ENCODE peak calls at places on chromosomes 6 and 20, in seven cellular contexts. One of them, this sample, is unnamed. For H3K9me3, the result is how much of the 10 kb centered on the place peaks cover.

GRCh38 chr6:168026925-168027324 is 29.5 kb downstream of the KIF25 start:
- DNase-seq in PC-3: no peak
- DNase-seq in CD8-positive, alpha-beta memory T cell: no peak
- DNase-seq in Karpas-422: no peak
- DNase-seq in naive thymus-derived CD4-positive, alpha-beta T cell: no peak
- DNase-seq in astrocyte: no peak
- DNase-seq in H1: no peak
- DNase-seq in this sample: no peak

GRCh38 chr6:108312604-108313003 is 17.8 kb downstream of the AFG1L start:
- DNase-seq in naive thymus-derived CD4-positive, alpha-beta T cell: no peak
- DNase-seq in Karpas-422: no peak
- DNase-seq in PC-3: no peak
- DNase-seq in CD8-positive, alpha-beta memory T cell: no peak
- DNase-seq in H1: no peak
- DNase-seq in astrocyte: no peak
- DNase-seq in this sample: no peak

GRCh38 chr6:75791881-75792280 is 42.8 kb downstream of the MYO6 start:
- DNase-seq in astrocyte: no peak
- DNase-seq in CD8-positive, alpha-beta memory T cell: no peak
- DNase-seq in PC-3: peak
- DNase-seq in naive thymus-derived CD4-positive, alpha-beta T cell: no peak
- DNase-seq in H1: no peak
- DNase-seq in Karpas-422: no peak
- DNase-seq in this sample: no peak

GRCh38 chr6:225121-225721 is 67.1 kb upstream of the DUSP22 start:
- DNase-seq in naive thymus-derived CD4-positive, alpha-beta T cell: no peak
- DNase-seq in astrocyte: no peak
- DNase-seq in CD8-positive, alpha-beta memory T cell: peak
- DNase-seq in PC-3: peak
- DNase-seq in H1: no peak
- DNase-seq in Karpas-422: no peak
- DNase-seq in this sample: no peak

GRCh38 chr20:9220874-9221547 is 152.1 kb downstream of the PLCB4 start:
- DNase-seq in astrocyte: peak
- DNase-seq in H1: no peak
- DNase-seq in naive thymus-derived CD4-positive, alpha-beta T cell: no peak
- DNase-seq in CD8-positive, alpha-beta memory T cell: no peak
- DNase-seq in Karpas-422: no peak
- DNase-seq in PC-3: no peak
- DNase-seq in this sample: no peak

GRCh38 chr20:35312348-35312747 is 20.1 kb upstream of the FAM83C start:
- DNase-seq in naive thymus-derived CD4-positive, alpha-beta T cell: no peak
- DNase-seq in PC-3: peak
- DNase-seq in astrocyte: peak
- DNase-seq in CD8-positive, alpha-beta memory T cell: no peak
- DNase-seq in Karpas-422: no peak
- DNase-seq in H1: no peak
- DNase-seq in this sample: no peak

GRCh38 chr20:9609892-9610502 is 95.6 kb downstream of the LAMP5 start:
- DNase-seq in CD8-positive, alpha-beta memory T cell: no peak
- DNase-seq in PC-3: peak
- DNase-seq in astrocyte: peak
- DNase-seq in H1: peak
- DNase-seq in naive thymus-derived CD4-positive, alpha-beta T cell: no peak
- DNase-seq in Karpas-422: peak
- DNase-seq in this sample: no peak

GRCh38 chr6:40755046-40755681 is 168.0 kb upstream of the LRFN2 start:
- DNase-seq in naive thymus-derived CD4-positive, alpha-beta T cell: no peak
- DNase-seq in H1: no peak
- DNase-seq in Karpas-422: no peak
- DNase-seq in CD8-positive, alpha-beta memory T cell: no peak
- DNase-seq in PC-3: no peak
- DNase-seq in astrocyte: peak
- DNase-seq in this sample: no peak

GRCh38 chr20:19205999-19206398 is 6.4 kb upstream of the SLC24A3 start:
- DNase-seq in naive thymus-derived CD4-positive, alpha-beta T cell: peak
- DNase-seq in Karpas-422: peak
- DNase-seq in H1: no peak
- DNase-seq in astrocyte: peak
- DNase-seq in CD8-positive, alpha-beta memory T cell: peak
- DNase-seq in PC-3: peak
- DNase-seq in this sample: no peak

GRCh38 chr6:71123051-71123450 is 165.6 kb upstream of the OGFRL1 start:
- DNase-seq in naive thymus-derived CD4-positive, alpha-beta T cell: no peak
- DNase-seq in PC-3: no peak
- DNase-seq in astrocyte: peak
- DNase-seq in H1: no peak
- DNase-seq in Karpas-422: no peak
- DNase-seq in CD8-positive, alpha-beta memory T cell: no peak
- DNase-seq in this sample: no peak
- H3K9me3 ChIP-seq in naive thymus-derived CD4-positive, alpha-beta T cell: under half
- H3K9me3 ChIP-seq in PC-3: under half
- H3K9me3 ChIP-seq in astrocyte: under half
- H3K9me3 ChIP-seq in H1: under half
- H3K9me3 ChIP-seq in Karpas-422: under half
- H3K9me3 ChIP-seq in CD8-positive, alpha-beta memory T cell: under half
- H3K9me3 ChIP-seq in this sample: under half

GRCh38 chr6:56693246-56693607 is 50.5 kb upstream of the DST start:
- DNase-seq in PC-3: peak
- DNase-seq in CD8-positive, alpha-beta memory T cell: no peak
- DNase-seq in naive thymus-derived CD4-positive, alpha-beta T cell: no peak
- DNase-seq in Karpas-422: no peak
- DNase-seq in astrocyte: peak
- DNase-seq in H1: no peak
- DNase-seq in this sample: no peak
- H3K4me3 ChIP-seq in PC-3: peak
- H3K4me3 ChIP-seq in CD8-positive, alpha-beta memory T cell: no peak
- H3K4me3 ChIP-seq in naive thymus-derived CD4-positive, alpha-beta T cell: no peak
- H3K4me3 ChIP-seq in Karpas-422: no peak
- H3K4me3 ChIP-seq in astrocyte: peak
- H3K4me3 ChIP-seq in H1: no peak
- H3K4me3 ChIP-seq in this sample: no peak

GRCh38 chr6:148653138-148653776 is 93.6 kb upstream of the UST start:
- DNase-seq in CD8-positive, alpha-beta memory T cell: no peak
- DNase-seq in H1: no peak
- DNase-seq in astrocyte: peak
- DNase-seq in naive thymus-derived CD4-positive, alpha-beta T cell: no peak
- DNase-seq in PC-3: peak
- DNase-seq in Karpas-422: no peak
- DNase-seq in this sample: no peak

GRCh38 chr6:148657053-148657452 is 89.8 kb upstream of the UST start:
- DNase-seq in PC-3: peak
- DNase-seq in H1: no peak
- DNase-seq in naive thymus-derived CD4-positive, alpha-beta T cell: no peak
- DNase-seq in Karpas-422: no peak
- DNase-seq in astrocyte: peak
- DNase-seq in CD8-positive, alpha-beta memory T cell: no peak
- DNase-seq in this sample: no peak

GRCh38 chr6:148658701-148659100 is 88.1 kb upstream of the UST start:
- DNase-seq in naive thymus-derived CD4-positive, alpha-beta T cell: no peak
- DNase-seq in H1: no peak
- DNase-seq in Karpas-422: no peak
- DNase-seq in CD8-positive, alpha-beta memory T cell: no peak
- DNase-seq in PC-3: no peak
- DNase-seq in astrocyte: no peak
- DNase-seq in this sample: no peak
- H3K9me3 ChIP-seq in naive thymus-derived CD4-positive, alpha-beta T cell: under half
- H3K9me3 ChIP-seq in H1: under half
- H3K9me3 ChIP-seq in Karpas-422: under half
- H3K9me3 ChIP-seq in CD8-positive, alpha-beta memory T cell: under half
- H3K9me3 ChIP-seq in PC-3: under half
- H3K9me3 ChIP-seq in astrocyte: under half
- H3K9me3 ChIP-seq in this sample: under half

DNA sequence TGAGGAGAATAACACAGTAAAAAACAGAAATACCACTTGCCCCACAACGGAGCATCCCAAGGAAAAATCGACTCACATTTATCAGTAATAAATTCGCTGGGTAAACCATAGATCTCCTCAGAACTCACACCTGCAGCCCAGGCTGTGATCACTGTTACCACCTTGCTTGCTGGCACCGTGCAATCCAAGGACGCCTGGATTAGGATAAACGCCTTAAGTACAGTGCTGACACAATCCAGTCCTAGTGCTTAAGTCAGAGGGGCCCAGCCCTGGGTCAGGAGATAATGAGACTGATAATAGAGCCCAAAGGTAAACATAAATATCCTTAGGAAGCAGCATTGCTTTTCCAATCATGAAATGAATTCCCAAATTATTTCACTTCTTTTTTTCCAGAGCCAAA is 62.5 kb downstream of the EPB41L2 start:
- DNase-seq in naive thymus-derived CD4-positive, alpha-beta T cell: no peak
- DNase-seq in astrocyte: no peak
- DNase-seq in H1: no peak
- DNase-seq in CD8-positive, alpha-beta memory T cell: no peak
- DNase-seq in Karpas-422: no peak
- DNase-seq in PC-3: no peak
- DNase-seq in this sample: no peak
- H3K4me3 ChIP-seq in naive thymus-derived CD4-positive, alpha-beta T cell: no peak
- H3K4me3 ChIP-seq in astrocyte: no peak
- H3K4me3 ChIP-seq in H1: no peak
- H3K4me3 ChIP-seq in CD8-positive, alpha-beta memory T cell: no peak
- H3K4me3 ChIP-seq in Karpas-422: no peak
- H3K4me3 ChIP-seq in PC-3: no peak
- H3K4me3 ChIP-seq in this sample: no peak

GRCh38 chr6:22722913-22723312 is 153.5 kb downstream of the HDGFL1 start:
- DNase-seq in Karpas-422: no peak
- DNase-seq in astrocyte: no peak
- DNase-seq in H1: no peak
- DNase-seq in CD8-positive, alpha-beta memory T cell: no peak
- DNase-seq in PC-3: no peak
- DNase-seq in naive thymus-derived CD4-positive, alpha-beta T cell: no peak
- DNase-seq in this sample: no peak

GRCh38 chr6:22732186-22732970 is 163.0 kb downstream of the HDGFL1 start:
- DNase-seq in naive thymus-derived CD4-positive, alpha-beta T cell: no peak
- DNase-seq in Karpas-422: no peak
- DNase-seq in PC-3: no peak
- DNase-seq in astrocyte: peak
- DNase-seq in H1: no peak
- DNase-seq in CD8-positive, alpha-beta memory T cell: no peak
- DNase-seq in this sample: no peak

GRCh38 chr6:22727709-22728108 is 158.3 kb downstream of the HDGFL1 start:
- DNase-seq in PC-3: no peak
- DNase-seq in naive thymus-derived CD4-positive, alpha-beta T cell: no peak
- DNase-seq in astrocyte: peak
- DNase-seq in Karpas-422: no peak
- DNase-seq in CD8-positive, alpha-beta memory T cell: no peak
- DNase-seq in H1: no peak
- DNase-seq in this sample: no peak
- H3K9me3 ChIP-seq in PC-3: under half
- H3K9me3 ChIP-seq in naive thymus-derived CD4-positive, alpha-beta T cell: under half
- H3K9me3 ChIP-seq in astrocyte: under half
- H3K9me3 ChIP-seq in Karpas-422: under half
- H3K9me3 ChIP-seq in CD8-positive, alpha-beta memory T cell: under half
- H3K9me3 ChIP-seq in H1: under half
- H3K9me3 ChIP-seq in this sample: under half

GRCh38 chr6:26172496-26172958 is 85.3 kb downstream of the HFE start:
- DNase-seq in CD8-positive, alpha-beta memory T cell: peak
- DNase-seq in H1: no peak
- DNase-seq in PC-3: no peak
- DNase-seq in naive thymus-derived CD4-positive, alpha-beta T cell: no peak
- DNase-seq in Karpas-422: peak
- DNase-seq in astrocyte: no peak
- DNase-seq in this sample: peak

GRCh38 chr6:26170181-26170580 is 83.0 kb downstream of the HFE start:
- DNase-seq in astrocyte: no peak
- DNase-seq in naive thymus-derived CD4-positive, alpha-beta T cell: no peak
- DNase-seq in H1: no peak
- DNase-seq in Karpas-422: peak
- DNase-seq in PC-3: no peak
- DNase-seq in CD8-positive, alpha-beta memory T cell: no peak
- DNase-seq in this sample: no peak

GRCh38 chr6:26175033-26175427 is 87.8 kb downstream of the HFE start:
- DNase-seq in astrocyte: no peak
- DNase-seq in H1: no peak
- DNase-seq in naive thymus-derived CD4-positive, alpha-beta T cell: no peak
- DNase-seq in Karpas-422: no peak
- DNase-seq in CD8-positive, alpha-beta memory T cell: no peak
- DNase-seq in PC-3: no peak
- DNase-seq in this sample: no peak

GRCh38 chr6:26173836-26174144 is 86.6 kb downstream of the HFE start:
- DNase-seq in astrocyte: no peak
- DNase-seq in PC-3: no peak
- DNase-seq in CD8-positive, alpha-beta memory T cell: no peak
- DNase-seq in H1: no peak
- DNase-seq in Karpas-422: no peak
- DNase-seq in naive thymus-derived CD4-positive, alpha-beta T cell: no peak
- DNase-seq in this sample: no peak

GRCh38 chr6:26170951-26171841 is 84.0 kb downstream of the HFE start:
- DNase-seq in H1: no peak
- DNase-seq in naive thymus-derived CD4-positive, alpha-beta T cell: no peak
- DNase-seq in astrocyte: no peak
- DNase-seq in PC-3: no peak
- DNase-seq in CD8-positive, alpha-beta memory T cell: no peak
- DNase-seq in Karpas-422: peak
- DNase-seq in this sample: no peak
- H3K4me3 ChIP-seq in H1: peak
- H3K4me3 ChIP-seq in naive thymus-derived CD4-positive, alpha-beta T cell: peak
- H3K4me3 ChIP-seq in astrocyte: peak
- H3K4me3 ChIP-seq in PC-3: no peak
- H3K4me3 ChIP-seq in CD8-positive, alpha-beta memory T cell: peak
- H3K4me3 ChIP-seq in Karpas-422: peak
- H3K4me3 ChIP-seq in this sample: peak

GRCh38 chr6:61555993-61556392 is 730.0 kb downstream of the KHDRBS2 start:
- DNase-seq in naive thymus-derived CD4-positive, alpha-beta T cell: no peak
- DNase-seq in PC-3: no peak
- DNase-seq in H1: no peak
- DNase-seq in CD8-positive, alpha-beta memory T cell: no peak
- DNase-seq in astrocyte: no peak
- DNase-seq in Karpas-422: no peak
- DNase-seq in this sample: no peak

GRCh38 chr6:61562098-61562497 is 723.9 kb downstream of the KHDRBS2 start:
- DNase-seq in PC-3: no peak
- DNase-seq in astrocyte: no peak
- DNase-seq in naive thymus-derived CD4-positive, alpha-beta T cell: no peak
- DNase-seq in CD8-positive, alpha-beta memory T cell: no peak
- DNase-seq in Karpas-422: peak
- DNase-seq in H1: no peak
- DNase-seq in this sample: no peak

DNA sequence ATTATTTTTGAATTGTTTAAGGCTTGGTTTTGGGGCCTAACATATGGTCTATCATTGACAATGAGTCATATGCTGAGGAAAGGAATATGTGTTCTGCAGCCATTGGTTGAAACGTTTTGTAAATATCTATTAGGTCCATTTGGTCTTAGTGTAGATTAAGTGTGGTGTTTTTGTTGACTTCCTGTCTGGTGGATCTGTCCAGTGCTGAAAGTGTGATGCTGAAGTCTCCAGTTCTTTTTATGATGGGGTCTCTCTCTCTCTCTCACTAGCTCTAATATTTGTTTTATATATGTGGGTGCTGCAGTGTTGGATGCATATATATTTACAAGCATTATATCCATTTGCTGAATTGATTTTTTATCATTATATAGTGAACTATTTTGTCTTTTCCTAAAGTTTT is 727.2 kb downstream of the KHDRBS2 start:
- DNase-seq in astrocyte: no peak
- DNase-seq in H1: no peak
- DNase-seq in CD8-positive, alpha-beta memory T cell: no peak
- DNase-seq in PC-3: no peak
- DNase-seq in Karpas-422: peak
- DNase-seq in naive thymus-derived CD4-positive, alpha-beta T cell: no peak
- DNase-seq in this sample: no peak
- H3K9me3 ChIP-seq in astrocyte: under half
- H3K9me3 ChIP-seq in H1: under half
- H3K9me3 ChIP-seq in CD8-positive, alpha-beta memory T cell: under half
- H3K9me3 ChIP-seq in PC-3: under half
- H3K9me3 ChIP-seq in Karpas-422: under half
- H3K9me3 ChIP-seq in naive thymus-derived CD4-positive, alpha-beta T cell: under half
- H3K9me3 ChIP-seq in this sample: under half

This sample was measured in effector memory CD4-positive, alpha-beta T cell.